ENCODE peak calls at places on chromosomes 5 and 9, in six cellular contexts. I is HS-5; X is iPS DF 19.7; Q is left ventricle myocardium inferior; K is kidney tubule cell; Y is stimulated activated CD8-positive, alpha-beta memory T cell treated with anti-CD3 and anti-CD28 coated beads, Interleukin-4, amount 100 ng/mL, for 1 hour. Z is an unnamed sample.

GRCh38 chr5:168176251-168176650 is 115.2 kb upstream of the WWC1 start:
- DNase-seq in I (no peak), X (no peak), Q (no peak), K (no peak), Y (no peak), Z (no peak)

GRCh38 chr5:171986772-171987171 is 19.7 kb downstream of the FBXW11 start:
- DNase-seq in I (no peak), X (no peak), Q (no peak), K (no peak), Y (no peak), Z (no peak)

GRCh38 chr9:101094686-101095085 is 66.2 kb downstream of the PLPPR1 start:
- DNase-seq in I (no peak), X (no peak), Q (no peak), K (no peak), Y (no peak), Z (no peak)

GRCh38 chr5:157025093-157025698 is 33.7 kb downstream of the HAVCR1 start:
- DNase-seq in I (no peak), X (no peak), Q (no peak), K (no peak), Y (peak; percentile 10), Z (no peak)

GRCh38 chr5:163914911-163915310 is 409.5 kb downstream of the MAT2B start:
- DNase-seq in I (no peak), X (no peak), Q (no peak), K (no peak), Y (no peak), Z (no peak)

GRCh38 chr9:7439355-7439978 is 360.1 kb downstream of the DMAC1 start:
- DNase-seq in I (peak; percentile 31), X (no peak), Q (no peak), K (no peak), Y (no peak), Z (no peak)

GRCh38 chr5:150454492-150455229 is 5.1 kb upstream of the RPS14 start:
- DNase-seq in I (no peak), X (no peak), Q (no peak), K (no peak), Y (no peak), Z (no peak)

GRCh38 chr9:82457281-82457680 is 468.7 kb downstream of the SPATA31D1 start:
- DNase-seq in I (no peak), X (no peak), Q (no peak), K (no peak), Y (no peak), Z (no peak)

GRCh38 chr5:25255128-25255527 is 610.4 kb upstream of the CDH10 start:
- DNase-seq in I (no peak), X (no peak), Q (no peak), K (no peak), Y (no peak), Z (no peak)

GRCh38 chr5:179668404-179668803 is 12.4 kb downstream of the CBY3 start:
- DNase-seq in I (no peak), X (peak; percentile 40), Q (no peak), K (peak; percentile 41), Y (no peak), Z (no peak)

GRCh38 chr9:6096821-6097220 is 81.4 kb upstream of the RANBP6 start:
- DNase-seq in I (peak; percentile 91), X (no peak), Q (no peak), K (peak; percentile 99), Y (no peak), Z (no peak)

GRCh38 chr9:79195904-79196303 is 375.9 kb upstream of the TLE4 start:
- DNase-seq in I (peak; percentile 61), X (no peak), Q (no peak), K (no peak), Y (no peak), Z (no peak)